ENCODE peak calls at places on chromosomes 16 and 17, in seven cellular contexts. K is lung, H is fibroblast of mammary gland, D is GM12865, M is WTC11, B is RWPE1, Q is AG04449. R is an unnamed sample.

GRCh38 chr17:68509151-68510057 is 2.8 kb upstream of the PRKAR1A start:
- DNase-seq in B (no peak), K (peak), H (no peak), M (no peak), Q (no peak), D (peak), R (peak)

GRCh38 chr17:43970366-43970765 is 16.6 kb upstream of the PYY start:
- DNase-seq in H (no peak), D (no peak), K (no peak), Q (no peak), B (no peak), M (no peak), R (no peak)

GRCh38 chr17:3794890-3795757 is 5.9 kb downstream of the ITGAE start:
- DNase-seq in B (no peak), H (peak), M (no peak), Q (no peak), K (no peak), D (peak), R (no peak)

GRCh38 chr16:78665373-78665772 is 565.9 kb downstream of the WWOX start:
- DNase-seq in H (peak), M (no peak), B (no peak), K (no peak), Q (no peak), D (no peak), R (no peak)

GRCh38 chr16:23679274-23679985 is 741 bp downstream of the PLK1 start:
- DNase-seq in Q (no peak), M (peak), B (peak), K (no peak), D (peak), H (peak), R (peak)

GRCh38 chr17:1597861-1598342 is 30.7 kb downstream of the SLC43A2 start:
- DNase-seq in H (no peak), B (peak), D (no peak), M (no peak), Q (no peak), K (no peak), R (no peak)

GRCh38 chr16:27867122-27868110 is 196.1 kb downstream of the GSG1L start:
- DNase-seq in H (peak), B (peak), Q (no peak), D (peak), K (peak), M (peak), R (peak)

GRCh38 chr17:45335721-45336120 is 18.9 kb upstream of the MAP3K14 start:
- DNase-seq in H (no peak), Q (no peak), M (no peak), B (no peak), D (no peak), K (no peak), R (no peak)

GRCh38 chr16:53892155-53892554 is 188.2 kb downstream of the FTO start:
- DNase-seq in B (peak), M (peak), H (peak), K (peak), D (peak), Q (peak), R (peak)

GRCh38 chr17:29838961-29839360 is 91.1 kb downstream of the SSH2 start:
- DNase-seq in D (no peak), M (peak), H (no peak), Q (no peak), K (no peak), B (no peak), R (peak)

GRCh38 chr17:36847293-36847645 is 90.0 kb upstream of the LHX1 start:
- DNase-seq in B (no peak), Q (no peak), K (no peak), H (no peak), M (no peak), D (no peak), R (no peak)

GRCh38 chr17:41654908-41655607 is 30.7 kb upstream of the KRT17 start:
- DNase-seq in Q (no peak), H (no peak), B (no peak), K (no peak), M (no peak), D (no peak), R (no peak)

GRCh38 chr16:2719328-2720062 is 529 bp downstream of the PRSS27 start:
- DNase-seq in B (no peak), K (peak), M (no peak), H (no peak), D (no peak), Q (no peak), R (no peak)

GRCh38 chr16:89096768-89097527 is 3.3 kb downstream of the ACSF3 start:
- DNase-seq in Q (no peak), B (no peak), H (no peak), M (no peak), D (peak), K (no peak), R (no peak)

GRCh38 chr16:26645629-26646028 is 421.1 kb upstream of the C16orf82 start:
- DNase-seq in B (no peak), D (peak), Q (no peak), M (peak), K (no peak), H (no peak), R (peak)

GRCh38 chr17:8900626-8901585 is 33.4 kb upstream of the PIK3R6 start:
- DNase-seq in D (peak), B (no peak), H (no peak), K (no peak), M (no peak), Q (no peak), R (no peak)

GRCh38 chr16:67449328-67449727 is 18.4 kb downstream of the HSD11B2 start:
- DNase-seq in H (no peak), K (peak), B (no peak), M (no peak), Q (no peak), D (no peak), R (no peak)

GRCh38 chr16:85471469-85472431 is 141.4 kb upstream of the GSE1 start:
- DNase-seq in M (no peak), K (peak), Q (no peak), H (no peak), D (no peak), B (peak), R (no peak)

GRCh38 chr16:88005968-88006367 is 54.7 kb downstream of the BANP start:
- DNase-seq in K (no peak), D (no peak), Q (no peak), M (no peak), B (no peak), H (no peak), R (no peak)

GRCh38 chr16:22152316-22152715 is 10.0 kb upstream of the SDR42E2 start:
- DNase-seq in B (no peak), M (no peak), H (no peak), K (no peak), Q (no peak), D (no peak), R (no peak)

GRCh38 chr17:63329876-63330275 is 116.2 kb downstream of the CYB561 start:
- DNase-seq in M (no peak), H (no peak), Q (no peak), B (no peak), K (no peak), D (no peak), R (no peak)

GRCh38 chr16:78894872-78895271 is 705.7 kb downstream of the MAF start:
- DNase-seq in K (no peak), B (no peak), Q (no peak), M (no peak), D (no peak), H (no peak), R (no peak)

GRCh38 chr16:88455610-88456355 is 2.7 kb downstream of the ZFPM1 start:
- DNase-seq in K (peak), B (peak), M (peak), Q (no peak), H (peak), D (peak), R (peak)

GRCh38 chr16:70163596-70163995 is 10.0 kb upstream of the CLEC18C start:
- DNase-seq in B (no peak), D (no peak), K (peak), Q (no peak), H (no peak), M (no peak), R (no peak)

GRCh38 chr17:41002814-41003213 is 3.1 kb upstream of the KRTAP3-2 start:
- DNase-seq in K (no peak), Q (no peak), H (peak), B (peak), D (no peak), M (no peak), R (no peak)

GRCh38 chr16:71426069-71426879 is 15.6 kb downstream of the TLE7 start:
- DNase-seq in B (peak), K (no peak), Q (peak), D (peak), H (peak), M (peak), R (peak)

GRCh38 chr16:18800674-18801196 is 614 bp downstream of the ARL6IP1 start:
- DNase-seq in K (no peak), B (peak), Q (no peak), D (no peak), H (peak), M (no peak), R (peak)

GRCh38 chr17:57954421-57955182 is 610 bp downstream of the CUEDC1 start:
- DNase-seq in D (no peak), B (peak), K (peak), Q (no peak), M (peak), H (peak), R (peak)

GRCh38 chr16:24508614-24509013 is 30.8 kb upstream of the RBBP6 start:
- DNase-seq in M (no peak), Q (peak), K (no peak), B (peak), D (no peak), H (peak), R (no peak)

GRCh38 chr16:59754854-59755253 is 1020.7 kb upstream of the GOT2 start:
- DNase-seq in M (no peak), B (no peak), K (no peak), Q (no peak), H (no peak), D (no peak), R (no peak)

GRCh38 chr17:751269-752001 is 629 bp downstream of the GEMIN4 start:
- DNase-seq in B (peak), M (peak), H (peak), D (peak), K (peak), Q (no peak), R (no peak)

GRCh38 chr17:38706625-38707298 is 1.7 kb downstream of the MLLT6 start:
- DNase-seq in B (no peak), K (no peak), M (no peak), Q (no peak), D (peak), H (peak), R (peak)

GRCh38 chr16:53952215-53953208 is 248.6 kb downstream of the FTO start:
- DNase-seq in K (no peak), M (no peak), D (peak), H (peak), Q (no peak), B (no peak), R (no peak)

GRCh38 chr17:27551701-27552466 is 79.1 kb upstream of the LGALS9 start:
- DNase-seq in Q (no peak), K (no peak), H (no peak), D (no peak), M (no peak), B (peak), R (no peak)

GRCh38 chr17:82933911-82934310 is 94.1 kb upstream of the ZNF750 start:
- DNase-seq in K (no peak), D (no peak), H (no peak), Q (no peak), B (no peak), M (peak), R (no peak)
- TF ChIP-seq CTCF in K (no peak), D (no peak), H (no peak), Q (no peak), B (no peak), M (no peak), R (no peak)

GRCh38 chr16:74264806-74265205 is 31.8 kb upstream of the PSMD7 start:
- DNase-seq in B (no peak), Q (no peak), M (no peak), D (no peak), H (no peak), K (no peak), R (no peak)
- TF ChIP-seq CTCF in B (no peak), Q (no peak), M (no peak), D (no peak), H (no peak), K (no peak), R (no peak)

GRCh38 chr16:5722220-5722619 is 624.6 kb upstream of the EEF2KMT start:
- DNase-seq in D (no peak), Q (no peak), H (no peak), M (no peak), B (no peak), K (no peak), R (no peak)
- TF ChIP-seq CTCF in D (no peak), Q (no peak), H (no peak), M (no peak), B (no peak), K (no peak), R (no peak)

GRCh38 chr17:7311110-7311698 is 3.8 kb downstream of the EIF5A start:
- DNase-seq in H (no peak), M (no peak), Q (no peak), B (no peak), D (no peak), K (no peak), R (no peak)

GRCh38 chr17:7312432-7313027 is 2.6 kb downstream of the GPS2 start:
- DNase-seq in H (no peak), K (no peak), D (no peak), M (no peak), B (no peak), Q (no peak), R (no peak)

GRCh38 chr17:7314719-7315569 is at the start of gene GPS2:
- DNase-seq in K (peak), Q (no peak), B (peak), H (peak), M (peak), D (peak), R (peak)

GRCh38 chr17:7313890-7314718 is 1.1 kb downstream of the GPS2 start:
- DNase-seq in M (no peak), D (peak), Q (no peak), H (peak), B (no peak), K (no peak), R (no peak)

GRCh38 chr17:7313028-7313889 is 1.9 kb downstream of the GPS2 start:
- DNase-seq in B (peak), K (no peak), M (no peak), Q (no peak), D (peak), H (peak), R (no peak)
- TF ChIP-seq CTCF in B (no peak), K (no peak), M (no peak), Q (no peak), D (no peak), H (peak), R (no peak)

GRCh38 chr17:48567646-48568354 is 10.3 kb downstream of the HOXB4 start:
- DNase-seq in B (no peak), M (no peak), H (no peak), K (no peak), Q (no peak), D (no peak), R (no peak)

GRCh38 chr17:48568499-48569259 is 9.5 kb downstream of the HOXB4 start:
- DNase-seq in B (no peak), K (no peak), H (no peak), Q (no peak), D (no peak), M (no peak), R (no peak)

GRCh38 chr17:48571024-48571818 is 6.9 kb downstream of the HOXB4 start:
- DNase-seq in B (no peak), K (no peak), H (no peak), D (no peak), M (no peak), Q (no peak), R (peak)

GRCh38 chr17:48570325-48571023 is 7.7 kb downstream of the HOXB4 start:
- DNase-seq in K (no peak), D (no peak), B (no peak), Q (no peak), M (no peak), H (no peak), R (no peak)

GRCh38 chr17:48569676-48570324 is 8.3 kb downstream of the HOXB4 start:
- DNase-seq in D (no peak), B (no peak), M (no peak), H (no peak), Q (no peak), K (no peak), R (no peak)
- TF ChIP-seq CTCF in D (no peak), B (no peak), M (no peak), H (peak), Q (no peak), K (no peak), R (no peak)

DNA sequence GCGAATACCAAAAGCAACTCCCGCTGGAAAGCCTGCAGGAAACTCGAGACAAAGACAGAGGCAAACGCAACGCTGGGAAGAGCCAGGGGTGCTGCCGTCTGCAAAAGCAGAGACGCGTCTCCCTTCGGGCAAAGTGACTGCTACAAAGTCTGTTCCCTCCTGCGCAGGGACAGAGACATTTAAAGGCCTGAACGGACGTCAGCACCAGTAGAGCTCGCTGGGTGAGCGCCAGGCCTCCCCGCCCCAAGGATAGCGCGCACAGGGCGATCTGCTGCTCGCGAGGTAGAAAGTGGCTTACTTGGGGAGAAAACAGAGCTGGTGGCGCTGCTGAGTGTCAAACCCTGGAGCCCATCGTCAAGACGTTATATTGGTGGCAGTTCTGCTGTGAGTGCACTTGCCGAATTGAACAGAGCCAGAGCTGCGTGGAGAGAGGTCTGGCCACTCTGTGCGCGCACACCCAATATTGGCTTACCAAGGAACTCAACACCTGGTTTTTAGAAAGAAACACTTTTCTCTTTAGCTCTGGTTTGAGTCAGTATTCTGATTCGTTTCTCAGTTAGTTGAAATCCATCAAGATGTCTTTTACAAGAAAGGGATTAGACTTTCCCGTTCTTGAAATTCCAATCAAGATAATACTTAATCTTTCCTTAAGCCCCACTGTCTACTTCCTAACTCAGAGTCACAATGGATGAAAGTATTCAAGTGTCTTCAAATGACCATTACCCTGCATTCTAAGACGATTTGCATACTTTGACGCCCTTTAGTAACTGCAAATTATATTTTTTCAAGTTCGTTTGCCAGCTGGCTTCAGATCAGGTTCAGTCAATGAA is 190.1 kb downstream of the USP22 start:
- DNase-seq in Q (no peak), B (no peak), D (peak), K (no peak), M (peak), H (no peak), R (peak)
- TF ChIP-seq CTCF in Q (no peak), B (no peak), D (no peak), K (no peak), M (no peak), H (no peak), R (no peak)

R was measured in nephron progenitor cell.